ENCODE peak calls at places on chromosome 4, in ten cellular contexts. X is stomach, Y is suprapubic skin, C is upper lobe of left lung, Q is SK-N-SH, I is GM12878, L is HepG2, K is transverse colon, D is K562, S is H1. E is an unnamed sample.

GRCh38 chr4:26124753-26125236 is 196.0 kb upstream of the RBPJ start:
- DNase-seq in S (no peak), L (no peak), Y (no peak), D (no peak), X (no peak), K (no peak), Q (no peak), C (no peak), I (no peak), E (no peak)

GRCh38 chr4:41514765-41515481 is 23.0 kb upstream of the LIMCH1 start:
- DNase-seq in Y (no peak), X (no peak), K (no peak), C (no peak), D (no peak), Q (no peak), I (no peak), S (no peak), L (no peak), E (no peak)

GRCh38 chr4:100547541-100548208 is 29.9 kb upstream of the EMCN start:
- DNase-seq in D (no peak), S (no peak), X (no peak), K (no peak), C (no peak), Y (no peak), Q (no peak), L (peak), I (no peak), E (no peak)

GRCh38 chr4:26074672-26075071 is 160.7 kb downstream of the SMIM20 start:
- DNase-seq in C (peak), S (no peak), L (no peak), X (no peak), Y (no peak), K (no peak), Q (no peak), D (no peak), I (peak), E (no peak)

GRCh38 chr4:39613093-39613656 is 25.5 kb downstream of the SMIM14 start:
- DNase-seq in Q (no peak), L (peak), X (no peak), I (no peak), K (no peak), Y (no peak), D (no peak), S (no peak), C (no peak), E (no peak)

GRCh38 chr4:152258804-152259708 is 276.8 kb downstream of the FBXW7 start:
- DNase-seq in D (no peak), Q (no peak), S (no peak), X (no peak), L (peak), Y (no peak), K (no peak), C (no peak), I (no peak), E (no peak)

GRCh38 chr4:123585111-123585510 is 188.5 kb downstream of the SPRY1 start:
- DNase-seq in K (no peak), S (no peak), L (no peak), Q (no peak), I (no peak), C (no peak), D (no peak), X (no peak), Y (no peak), E (no peak)

GRCh38 chr4:9889306-9889705 is 107.9 kb downstream of the DRD5 start:
- DNase-seq in D (no peak), L (no peak), Q (no peak), Y (no peak), X (no peak), K (no peak), I (no peak), C (no peak), S (no peak), E (no peak)

GRCh38 chr4:26034849-26035248 is 120.8 kb downstream of the SMIM20 start:
- DNase-seq in L (no peak), K (no peak), S (no peak), I (no peak), Q (no peak), D (no peak), C (no peak), X (no peak), Y (peak), E (no peak)

GRCh38 chr4:137470806-137471205 is 61.5 kb downstream of the PCDH18 start:
- DNase-seq in C (no peak), L (no peak), Y (no peak), S (no peak), Q (no peak), K (no peak), D (no peak), X (no peak), I (no peak), E (no peak)

GRCh38 chr4:137471895-137472294 is 60.4 kb downstream of the PCDH18 start:
- DNase-seq in C (no peak), X (no peak), D (no peak), L (no peak), Q (no peak), S (no peak), I (no peak), Y (no peak), K (no peak), E (no peak)

GRCh38 chr4:137471461-137471860 is 60.8 kb downstream of the PCDH18 start:
- DNase-seq in X (no peak), C (no peak), S (no peak), Y (no peak), D (no peak), K (no peak), I (no peak), L (no peak), Q (no peak), E (no peak)

GRCh38 chr4:137468836-137469235 is 63.5 kb downstream of the PCDH18 start:
- DNase-seq in K (no peak), I (no peak), C (no peak), D (no peak), Y (no peak), Q (no peak), S (no peak), X (no peak), L (no peak), E (no peak)

DNA sequence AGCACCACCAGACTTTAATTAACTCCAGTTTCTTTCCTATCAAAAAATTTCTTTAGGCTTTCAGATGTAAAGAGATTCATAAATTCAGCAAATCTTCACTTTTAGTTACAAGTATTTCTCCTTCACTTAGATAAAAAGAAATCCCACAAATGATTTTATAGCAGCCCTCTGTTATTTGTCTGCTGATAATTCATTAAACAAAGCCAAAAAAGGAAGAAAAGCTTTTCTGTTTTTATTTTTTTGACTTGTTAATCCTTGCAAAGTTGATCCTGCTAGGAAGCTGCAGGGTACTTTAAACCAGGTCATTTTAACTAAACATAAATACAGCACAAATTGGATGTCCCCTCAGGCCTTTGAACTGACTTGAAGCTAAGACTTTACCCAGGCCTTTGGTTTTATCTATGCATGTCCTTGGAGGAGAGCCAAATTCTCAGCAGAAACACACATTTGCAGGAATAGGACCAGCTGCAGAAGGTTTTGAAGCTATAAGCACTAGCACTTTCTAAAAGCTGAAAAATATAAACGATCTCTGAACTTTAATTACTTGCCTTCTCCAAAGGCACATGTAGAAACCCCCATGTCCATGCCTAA is 57.5 kb downstream of the PCDH18 start:
- DNase-seq in D (no peak), L (no peak), C (no peak), I (no peak), Q (peak), S (no peak), Y (no peak), X (no peak), K (no peak), E (no peak)
- TF ChIP-seq POLR2AphosphoS5 in D (no peak), L (no peak), C (no peak), I (no peak), Q (no peak), S (no peak), Y (no peak), X (no peak), K (no peak), E (peak)

DNA sequence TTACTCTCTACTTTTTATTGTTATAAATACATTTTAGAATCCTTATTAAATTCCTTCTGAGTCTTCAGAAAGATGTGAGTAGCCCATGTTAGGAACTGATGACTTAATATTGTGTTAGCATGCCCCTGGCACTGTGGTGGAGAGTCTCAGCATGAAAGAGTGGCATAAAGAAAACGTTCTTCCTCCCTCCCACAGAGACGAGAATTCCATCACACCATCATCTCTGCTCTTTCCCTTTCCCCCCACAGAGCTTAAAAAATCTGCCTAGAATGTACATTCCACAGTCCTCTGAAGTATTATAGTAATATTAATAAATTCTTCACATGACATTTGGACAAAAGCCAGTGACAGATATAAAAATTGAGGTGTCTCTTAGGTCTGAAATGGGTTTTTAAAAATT is 117.8 kb upstream of the DKK2 start:
- DNase-seq in Y (no peak), C (no peak), I (no peak), D (no peak), L (no peak), K (no peak), Q (no peak), X (no peak), S (no peak), E (no peak)
- TF ChIP-seq EP300 in Y (no peak), C (no peak), I (no peak), D (no peak), L (no peak), K (no peak), Q (no peak), X (no peak), S (no peak), E (no peak)

GRCh38 chr4:55330241-55330640 is 15.8 kb upstream of the SRD5A3 start:
- DNase-seq in L (no peak), S (no peak), Q (no peak), C (no peak), I (no peak), D (no peak), X (no peak), Y (no peak), K (no peak), E (no peak)

GRCh38 chr4:55323375-55323774 is 22.7 kb upstream of the SRD5A3 start:
- DNase-seq in I (no peak), Y (no peak), C (no peak), L (no peak), D (no peak), S (no peak), X (no peak), Q (no peak), K (no peak), E (no peak)

GRCh38 chr4:55326629-55327028 is 19.4 kb upstream of the SRD5A3 start:
- DNase-seq in Y (no peak), L (no peak), I (no peak), K (no peak), D (no peak), S (no peak), X (no peak), C (no peak), Q (no peak), E (no peak)

DNA sequence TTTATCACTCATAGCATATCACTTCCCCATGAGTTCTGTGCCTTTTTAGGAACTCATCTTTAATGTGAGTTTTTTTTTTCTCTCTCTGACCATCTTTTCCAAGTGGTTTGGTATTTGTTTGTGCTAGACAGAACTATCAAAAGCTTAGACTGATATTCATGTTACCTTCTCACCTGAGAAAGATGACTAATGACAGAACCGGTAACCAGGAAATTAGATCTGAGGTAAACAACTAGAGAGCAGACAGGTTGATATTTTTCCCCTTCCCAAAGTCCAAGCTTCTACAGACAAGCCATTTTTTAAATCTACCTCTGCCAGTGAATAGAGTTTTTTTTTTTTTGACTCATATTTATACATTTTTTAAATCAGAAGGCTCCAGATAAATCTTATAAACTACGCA is 17.0 kb upstream of the SRD5A3 start:
- DNase-seq in I (no peak), S (no peak), Q (no peak), X (no peak), C (no peak), L (no peak), D (no peak), K (no peak), Y (no peak), E (no peak)
- TF ChIP-seq POLR2AphosphoS5 in I (no peak), S (no peak), Q (no peak), X (no peak), C (no peak), L (no peak), D (no peak), K (no peak), Y (no peak), E (no peak)

DNA sequence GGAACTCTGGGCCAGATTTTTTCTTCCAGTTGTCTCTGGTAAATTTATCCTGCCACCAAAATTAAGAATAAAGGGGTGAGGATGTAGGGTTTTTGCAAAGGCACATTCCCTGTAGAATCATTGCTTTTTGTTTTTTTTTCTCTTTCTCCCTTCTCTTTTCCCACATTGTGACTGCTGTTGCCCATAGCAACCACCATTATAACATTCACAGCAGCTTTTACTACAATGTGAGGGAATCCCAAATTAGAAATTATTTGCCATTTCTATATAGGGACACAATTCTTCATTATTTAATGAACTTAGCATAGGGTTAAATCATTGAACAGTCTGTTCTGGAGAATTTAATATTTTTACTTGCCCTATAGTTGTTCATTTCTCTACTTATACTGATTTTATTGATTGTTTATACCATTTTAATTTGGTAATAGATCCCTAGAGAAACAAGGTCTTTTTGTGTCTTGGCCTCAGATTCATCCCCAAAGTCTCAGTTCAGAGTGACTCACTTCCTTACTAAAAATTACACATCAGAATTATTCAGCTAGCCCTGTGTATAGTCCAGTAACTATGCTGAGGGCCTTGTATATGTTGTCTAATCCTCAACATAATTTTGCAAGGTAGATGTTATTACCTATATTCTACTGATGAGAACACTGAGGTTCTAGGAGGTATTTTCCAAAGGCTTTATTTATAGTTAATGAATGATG is 80.8 kb upstream of the ANK2 start:
- DNase-seq in L (no peak), S (no peak), I (no peak), Y (no peak), Q (no peak), C (no peak), X (no peak), K (no peak), D (no peak), E (no peak)
- TF ChIP-seq EP300 in L (no peak), S (no peak), I (no peak), Y (no peak), Q (no peak), C (no peak), X (no peak), K (no peak), D (no peak), E (no peak)

GRCh38 chr4:99402765-99403164 is 32.4 kb downstream of the ADH7 start:
- DNase-seq in D (no peak), C (no peak), L (no peak), Q (no peak), S (no peak), I (no peak), X (no peak), Y (no peak), K (no peak), E (no peak)

GRCh38 chr4:99408346-99408745 is 26.8 kb downstream of the ADH7 start:
- DNase-seq in K (no peak), Y (no peak), L (no peak), S (no peak), I (no peak), X (no peak), Q (no peak), C (no peak), D (no peak), E (no peak)

GRCh38 chr4:99403380-99404194 is 31.6 kb downstream of the ADH7 start:
- DNase-seq in Q (no peak), S (no peak), D (no peak), L (peak), Y (no peak), X (no peak), I (peak), C (no peak), K (no peak), E (no peak)

GRCh38 chr4:99404595-99405287 is 30.4 kb downstream of the ADH7 start:
- DNase-seq in S (no peak), Q (no peak), X (no peak), Y (no peak), D (no peak), L (no peak), C (no peak), K (no peak), I (peak), E (no peak)

DNA sequence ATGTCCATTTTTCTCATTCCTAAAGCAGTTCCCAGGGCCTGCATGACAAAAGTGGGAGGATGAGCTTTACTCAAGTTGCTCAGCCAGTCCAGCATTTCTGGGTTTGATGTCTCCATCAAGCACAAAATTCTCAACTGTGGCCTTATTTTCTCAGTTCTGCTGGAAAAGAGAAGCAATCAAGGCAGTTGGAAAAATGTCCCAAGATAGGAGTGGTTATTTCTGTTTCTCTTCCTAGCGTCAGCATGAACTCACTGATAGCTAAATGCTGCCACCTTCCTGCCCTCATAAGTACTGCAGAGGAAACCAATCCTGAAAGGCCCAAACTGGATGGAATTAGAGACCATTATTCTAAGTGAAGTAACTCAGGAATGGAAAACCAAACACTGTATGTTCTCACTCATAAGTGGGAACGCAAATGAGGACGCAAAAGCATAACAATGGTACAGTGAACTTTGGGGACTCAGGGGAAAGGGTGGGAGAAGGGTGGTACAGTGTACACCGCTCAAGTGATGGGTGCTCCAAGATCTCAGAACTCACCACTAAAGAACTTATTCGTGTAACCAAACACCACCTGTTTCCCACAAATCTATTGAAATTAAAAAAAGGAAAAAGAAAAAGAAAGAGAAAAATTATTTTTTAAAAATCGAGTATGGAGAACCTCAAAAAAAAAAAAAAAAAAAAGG is 29.6 kb downstream of the ADH7 start:
- DNase-seq in Y (peak), I (peak), C (peak), Q (peak), S (peak), D (peak), K (peak), L (peak), X (peak), E (peak)
- TF ChIP-seq POLR2AphosphoS5 in Y (no peak), I (no peak), C (no peak), Q (no peak), S (no peak), D (no peak), K (no peak), L (no peak), X (no peak), E (peak)

DNA sequence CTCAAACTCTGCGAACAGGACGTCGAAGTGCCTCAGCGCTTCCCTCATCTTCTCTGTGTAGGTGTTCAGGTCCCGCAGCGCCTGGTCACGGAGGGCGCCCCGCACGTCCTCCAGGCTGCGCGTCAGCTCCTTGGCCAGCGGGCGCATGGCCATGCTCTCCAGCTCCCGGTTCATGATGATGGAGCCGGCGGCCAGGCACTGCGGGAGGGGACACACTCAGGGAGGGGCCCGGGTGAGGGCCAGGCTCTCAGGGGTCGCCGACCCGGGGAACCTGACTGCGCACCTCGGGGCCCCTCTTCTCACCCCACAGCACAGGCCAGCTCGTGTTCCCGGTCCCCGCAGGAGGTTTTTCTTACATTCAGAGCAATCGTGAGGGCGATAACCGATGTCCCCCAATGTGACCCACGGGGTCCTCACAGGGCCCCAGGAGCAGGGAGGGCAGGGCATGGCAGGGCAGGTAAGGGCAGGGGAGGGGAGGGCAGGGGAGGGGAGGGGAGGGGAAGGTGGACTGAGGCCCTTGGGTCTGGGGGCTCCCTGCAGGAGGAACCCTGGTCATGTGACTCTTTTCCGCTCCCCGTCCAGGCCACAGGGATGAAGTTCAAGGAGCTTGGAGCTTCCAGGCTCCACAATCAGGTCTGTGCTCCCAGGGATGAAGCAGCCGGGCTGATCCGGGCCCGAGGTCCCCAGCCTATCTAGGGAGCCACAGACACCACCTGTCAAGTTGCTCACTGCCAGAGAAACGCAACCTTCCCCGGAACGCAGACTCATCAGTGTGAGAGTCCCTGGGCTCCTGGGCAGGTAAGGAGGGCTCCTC is 77.8 kb upstream of the MXD4 start:
- DNase-seq in X (peak), I (no peak), Q (no peak), K (no peak), S (no peak), D (no peak), C (peak), L (no peak), Y (no peak), E (peak)
- TF ChIP-seq EP300 in X (no peak), I (no peak), Q (no peak), K (no peak), S (no peak), D (no peak), C (no peak), L (no peak), Y (no peak), E (no peak)

GRCh38 chr4:148056879-148057278 is 325.0 kb downstream of the ARHGAP10 start:
- DNase-seq in Q (no peak), Y (no peak), X (peak), S (no peak), L (no peak), K (peak), C (peak), I (peak), D (peak), E (no peak)
- TF ChIP-seq POLR2AphosphoS5 in Q (no peak), Y (no peak), X (no peak), S (no peak), L (no peak), K (no peak), C (no peak), I (peak), D (no peak), E (no peak)